ENCODE peak calls at places on chromosomes 13 and 19, in six cellular contexts. C, G, K, S, H and A are unnamed samples.

GRCh38 chr13:98262307-98262706 is 85.2 kb upstream of the RNF113B start:
- DNase-seq in C (no peak), G (no peak), K (no peak), S (no peak), H (no peak), A (peak)

GRCh38 chr19:19137556-19138109 is 645 bp downstream of the TMEM161A start:
- DNase-seq in C (peak), G (no peak), K (no peak), S (no peak), H (no peak), A (no peak)

GRCh38 chr13:98751397-98752110 is 918 bp downstream of the SLC15A1 start:
- DNase-seq in C (peak), G (no peak), K (no peak), S (no peak), H (no peak), A (no peak)

GRCh38 chr13:28478127-28478526 is 16.8 kb downstream of the FLT1 start:
- DNase-seq in C (no peak), G (no peak), K (no peak), S (peak), H (no peak), A (no peak)

GRCh38 chr19:10662384-10663251 is 8.5 kb downstream of the ILF3 start:
- DNase-seq in C (no peak), G (no peak), K (peak), S (no peak), H (no peak), A (no peak)

GRCh38 chr19:49506575-49507105 is 5.8 kb upstream of the FCGRT start:
- DNase-seq in C (peak), G (no peak), K (peak), S (no peak), H (no peak), A (no peak)

GRCh38 chr19:46970815-46971214 is 48.8 kb upstream of the NPAS1 start:
- DNase-seq in C (no peak), G (no peak), K (peak), S (peak), H (no peak), A (no peak)

GRCh38 chr13:47459512-47459911 is 541.6 kb downstream of the SUCLA2 start:
- DNase-seq in C (no peak), G (no peak), K (no peak), S (no peak), H (no peak), A (no peak)

GRCh38 chr13:79485014-79485441 is 4.1 kb downstream of the NDFIP2 start:
- DNase-seq in C (peak), G (no peak), K (no peak), S (peak), H (peak), A (peak)

GRCh38 chr19:43101950-43102349 is 19.4 kb upstream of the PSG2 start:
- DNase-seq in C (no peak), G (no peak), K (no peak), S (no peak), H (no peak), A (no peak)

GRCh38 chr19:46863818-46864629 is 3.2 kb downstream of the ARHGAP35 start:
- DNase-seq in C (peak), G (no peak), K (no peak), S (no peak), H (peak), A (no peak)

GRCh38 chr13:40536443-40537113 is 129.9 kb downstream of the FOXO1 start:
- DNase-seq in C (peak), G (no peak), K (no peak), S (no peak), H (peak), A (no peak)

GRCh38 chr19:49930483-49931011 is 1.2 kb upstream of the NUP62 start:
- DNase-seq in C (peak), G (no peak), K (peak), S (no peak), H (no peak), A (no peak)

GRCh38 chr13:21011378-21011777 is 50.0 kb downstream of the LATS2 start:
- DNase-seq in C (no peak), G (no peak), K (no peak), S (no peak), H (no peak), A (no peak)

GRCh38 chr19:38813323-38813722 is 578 bp upstream of the LGALS4 start:
- DNase-seq in C (no peak), G (no peak), K (no peak), S (no peak), H (no peak), A (no peak)

GRCh38 chr13:41199526-41199925 is 5.2 kb upstream of the KBTBD7 start:
- DNase-seq in C (no peak), G (no peak), K (no peak), S (no peak), H (no peak), A (no peak)